ENCODE peak calls at places on chromosomes 4 and X, in ten cellular contexts. K, O, D, P, R, I, A, S, Y and F are unnamed samples.

GRCh38 chr4:73662709-73663546 is 42.7 kb upstream of the RASSF6 start:
- DNase-seq in S (no peak), I (no peak), A (no peak), R (peak), D (no peak), P (no peak), K (no peak), Y (peak), O (no peak), F (peak)

GRCh38 chr4:89788243-89789072 is 48.5 kb downstream of the SNCA start:
- DNase-seq in A (no peak), R (peak), I (peak), D (peak), P (no peak), K (no peak), S (peak), O (peak), Y (peak), F (peak)

GRCh38 chrX:39900788-39901170 is 197.0 kb downstream of the BCOR start:
- DNase-seq in Y (no peak), A (peak), I (no peak), O (no peak), S (no peak), D (no peak), P (no peak), K (no peak), R (no peak), F (no peak)

GRCh38 chr4:40723728-40724127 is 26.0 kb upstream of the NSUN7 start:
- DNase-seq in D (no peak), O (no peak), S (no peak), R (no peak), K (no peak), I (no peak), A (no peak), P (no peak), Y (no peak), F (no peak)

GRCh38 chr4:93000914-93001313 is 697.1 kb downstream of the GRID2 start:
- DNase-seq in A (no peak), O (no peak), I (no peak), S (no peak), Y (no peak), R (no peak), P (no peak), D (no peak), K (no peak), F (no peak)

GRCh38 chrX:133593531-133593930 is 178.2 kb upstream of the GPC4 start:
- DNase-seq in S (no peak), K (no peak), Y (no peak), D (no peak), R (no peak), I (no peak), P (no peak), A (no peak), O (no peak), F (no peak)

GRCh38 chr4:164748375-164748774 is 5.6 kb upstream of the SMIM31 start:
- DNase-seq in S (no peak), D (no peak), I (no peak), P (no peak), R (peak), O (no peak), A (no peak), Y (peak), K (no peak), F (no peak)

GRCh38 chr4:86942185-86942666 is 7.4 kb downstream of the AFF1 start:
- DNase-seq in S (no peak), P (no peak), D (no peak), K (no peak), O (no peak), A (no peak), Y (peak), I (no peak), R (peak), F (peak)

GRCh38 chrX:70554081-70554480 is 109.4 kb downstream of the DLG3 start:
- DNase-seq in A (no peak), I (no peak), D (no peak), S (no peak), R (peak), P (no peak), K (no peak), Y (peak), O (no peak), F (peak)

GRCh38 chr4:146336413-146336807 is 122.1 kb downstream of the REELD1 start:
- DNase-seq in K (no peak), A (no peak), S (no peak), O (no peak), I (no peak), P (no peak), D (no peak), R (peak), Y (peak), F (peak)

GRCh38 chrX:81377329-81377728 is 175.4 kb downstream of the SH3BGRL start:
- DNase-seq in K (no peak), D (no peak), Y (peak), A (no peak), S (no peak), I (no peak), P (no peak), R (peak), O (no peak), F (peak)

GRCh38 chrX:121858867-121859647 is 811.6 kb downstream of the GLUD2 start:
- DNase-seq in I (no peak), D (no peak), K (no peak), P (no peak), Y (no peak), O (no peak), A (no peak), S (no peak), R (no peak), F (no peak)

GRCh38 chrX:56797966-56798711 is 69.1 kb downstream of the NBDY start:
- DNase-seq in A (peak), K (peak), D (no peak), P (no peak), O (peak), Y (peak), R (no peak), S (no peak), I (no peak), F (no peak)

GRCh38 chr4:73740353-73740778 is at the start of gene CXCL8:
- DNase-seq in A (no peak), I (peak), R (peak), P (peak), K (peak), D (peak), S (peak), Y (peak), O (peak), F (peak)

GRCh38 chrX:124862304-124862703 is 457.4 kb upstream of the TEX13C start:
- DNase-seq in D (no peak), S (no peak), P (no peak), A (no peak), Y (no peak), R (no peak), K (no peak), O (no peak), I (no peak), F (no peak)

GRCh38 chr4:26076000-26076587 is 162.1 kb downstream of the SMIM20 start:
- DNase-seq in O (peak), S (no peak), A (no peak), K (no peak), I (no peak), R (no peak), D (no peak), P (no peak), Y (peak), F (no peak)

GRCh38 chrX:63993936-63994335 is 208.9 kb upstream of the ARHGEF9 start:
- DNase-seq in A (no peak), P (no peak), O (no peak), Y (no peak), R (no peak), I (no peak), K (no peak), S (no peak), D (no peak), F (no peak)

GRCh38 chrX:39576081-39576701 is 521.6 kb downstream of the BCOR start:
- DNase-seq in A (peak), P (no peak), D (peak), O (no peak), R (no peak), S (no peak), K (no peak), Y (no peak), I (peak), F (no peak)

GRCh38 chrX:119981286-119982070 is 37.9 kb upstream of the NKAP start:
- DNase-seq in I (no peak), P (no peak), Y (peak), O (peak), K (no peak), R (peak), A (peak), S (no peak), D (no peak), F (peak)

GRCh38 chr4:173171098-173171497 is 2.5 kb downstream of the GALNT7 start:
- DNase-seq in D (no peak), O (no peak), Y (peak), A (no peak), P (no peak), S (no peak), K (no peak), I (no peak), R (peak), F (no peak)

GRCh38 chr4:7045553-7045952 is 2.4 kb downstream of the TADA2B start:
- DNase-seq in D (no peak), R (no peak), I (no peak), P (no peak), S (no peak), K (no peak), Y (no peak), O (no peak), A (no peak), F (no peak)
- H3K4me3 ChIP-seq in D (peak), R (no peak), I (no peak), P (no peak), S (no peak), K (no peak), Y (no peak), O (no peak), A (no peak), F (no peak)

GRCh38 chr4:15006416-15007024 is 4.2 kb downstream of the CPEB2 start:
- DNase-seq in R (peak), K (no peak), O (no peak), Y (peak), D (no peak), A (no peak), P (no peak), I (no peak), S (no peak), F (no peak)

GRCh38 chr4:15007201-15007600 is 4.9 kb downstream of the CPEB2 start:
- DNase-seq in R (no peak), O (no peak), P (no peak), K (no peak), A (no peak), I (no peak), D (no peak), S (no peak), Y (no peak), F (no peak)

GRCh38 chr4:15004701-15005301 is 2.5 kb downstream of the CPEB2 start:
- DNase-seq in O (peak), P (peak), A (peak), I (peak), S (peak), R (peak), K (peak), D (peak), Y (peak), F (peak)

GRCh38 chr4:15003891-15004700 is 1.8 kb downstream of the CPEB2 start:
- DNase-seq in A (peak), O (peak), R (peak), P (peak), K (peak), Y (no peak), D (peak), S (peak), I (peak), F (no peak)

GRCh38 chr4:15005474-15006115 is 3.3 kb downstream of the CPEB2 start:
- DNase-seq in P (no peak), A (no peak), K (no peak), D (no peak), R (peak), S (no peak), I (no peak), Y (no peak), O (no peak), F (no peak)
- H3K4me3 ChIP-seq in P (peak), A (peak), K (peak), D (peak), R (peak), S (peak), I (peak), Y (peak), O (peak), F (peak)

DNA sequence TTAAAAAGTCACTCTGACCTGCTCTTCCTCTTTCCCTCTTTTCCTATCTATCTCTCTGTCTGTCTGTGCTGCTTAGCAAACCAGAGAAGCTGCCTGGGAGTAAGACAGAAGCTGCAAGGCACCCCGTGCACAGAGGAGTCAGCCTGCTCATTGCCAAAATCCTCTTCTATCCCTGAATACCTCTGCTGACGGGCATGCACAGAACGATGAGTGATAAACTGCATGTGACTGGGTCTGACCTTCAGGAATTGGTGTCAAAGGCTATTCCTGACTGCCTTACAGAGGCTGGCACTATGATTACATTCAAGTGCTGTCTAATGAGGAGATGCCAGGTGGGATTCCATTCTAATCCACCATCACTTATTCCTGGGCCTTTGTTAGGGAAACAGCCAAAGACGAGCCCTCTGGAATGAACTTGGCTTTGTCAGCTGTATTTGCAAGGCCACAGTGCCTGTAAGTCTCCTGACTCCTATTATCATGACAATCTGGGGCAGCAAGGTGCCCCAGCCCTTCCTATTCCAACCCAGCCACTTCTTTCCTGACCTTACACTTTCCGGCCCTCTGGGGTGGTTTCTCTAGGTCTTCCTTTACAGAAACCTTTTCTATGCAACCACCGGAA is 45.4 kb upstream of the CTAG2 start:
- DNase-seq in O (no peak), S (no peak), K (no peak), R (no peak), Y (no peak), I (no peak), A (peak), P (no peak), D (no peak), F (no peak)
- H3K4me3 ChIP-seq in O (no peak), S (no peak), K (no peak), R (no peak), Y (no peak), I (no peak), A (no peak), P (no peak), D (no peak), F (no peak)

GRCh38 chr4:187127456-187127855 is 403.8 kb upstream of the FAT1 start:
- DNase-seq in P (no peak), R (no peak), K (no peak), O (no peak), Y (no peak), S (no peak), A (no peak), I (no peak), D (no peak), F (no peak)

GRCh38 chr4:187128226-187128625 is 404.6 kb upstream of the FAT1 start:
- DNase-seq in I (no peak), A (no peak), O (no peak), S (no peak), D (no peak), Y (no peak), R (no peak), K (no peak), P (no peak), F (peak)

GRCh38 chr4:187124311-187124710 is 400.7 kb upstream of the FAT1 start:
- DNase-seq in K (no peak), A (no peak), I (no peak), S (no peak), R (no peak), D (no peak), P (no peak), Y (no peak), O (no peak), F (no peak)

GRCh38 chr4:187125062-187125461 is 401.4 kb upstream of the FAT1 start:
- DNase-seq in P (no peak), D (no peak), S (no peak), A (no peak), I (no peak), O (no peak), Y (no peak), K (no peak), R (no peak), F (no peak)

DNA sequence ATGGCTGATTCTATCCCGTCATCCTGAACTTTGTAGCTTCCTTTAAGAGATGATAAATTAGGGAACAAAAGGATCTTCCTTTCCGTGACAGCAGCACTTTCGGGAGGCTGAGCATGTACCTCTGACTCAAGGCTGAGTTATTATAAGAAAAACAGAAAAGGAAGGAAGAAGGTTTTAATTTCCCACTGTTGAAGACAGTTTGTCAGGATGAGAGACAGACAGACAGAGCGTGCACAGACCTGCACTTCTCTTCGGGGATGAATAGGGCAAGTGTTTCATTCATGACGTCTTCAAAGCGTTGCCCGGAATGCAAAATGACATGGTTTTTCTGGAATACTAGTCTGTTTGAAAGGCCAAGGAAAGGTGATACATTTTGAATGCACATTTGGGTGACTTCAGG is 405.3 kb upstream of the FAT1 start:
- DNase-seq in S (no peak), O (no peak), P (no peak), I (no peak), D (no peak), K (no peak), A (no peak), R (no peak), Y (no peak), F (peak)
- H3K4me3 ChIP-seq in S (no peak), O (no peak), P (no peak), I (no peak), D (no peak), K (no peak), A (no peak), R (no peak), Y (no peak), F (no peak)

GRCh38 chr4:110515676-110516075 is 39.7 kb downstream of the ENPEP start:
- DNase-seq in Y (peak), D (no peak), O (peak), P (no peak), I (no peak), S (no peak), R (no peak), A (no peak), K (no peak), F (no peak)

GRCh38 chr4:110514889-110515479 is 39.0 kb downstream of the ENPEP start:
- DNase-seq in D (no peak), A (no peak), S (no peak), P (no peak), K (no peak), O (no peak), R (peak), I (no peak), Y (peak), F (no peak)

GRCh38 chr4:110512901-110513300 is 36.9 kb downstream of the ENPEP start:
- DNase-seq in Y (no peak), I (no peak), O (no peak), D (no peak), K (no peak), S (no peak), R (no peak), A (no peak), P (no peak), F (no peak)

GRCh38 chr4:110518889-110519490 is 43.0 kb downstream of the ENPEP start:
- DNase-seq in O (peak), S (no peak), Y (peak), I (no peak), R (peak), K (no peak), P (no peak), D (no peak), A (peak), F (peak)

DNA sequence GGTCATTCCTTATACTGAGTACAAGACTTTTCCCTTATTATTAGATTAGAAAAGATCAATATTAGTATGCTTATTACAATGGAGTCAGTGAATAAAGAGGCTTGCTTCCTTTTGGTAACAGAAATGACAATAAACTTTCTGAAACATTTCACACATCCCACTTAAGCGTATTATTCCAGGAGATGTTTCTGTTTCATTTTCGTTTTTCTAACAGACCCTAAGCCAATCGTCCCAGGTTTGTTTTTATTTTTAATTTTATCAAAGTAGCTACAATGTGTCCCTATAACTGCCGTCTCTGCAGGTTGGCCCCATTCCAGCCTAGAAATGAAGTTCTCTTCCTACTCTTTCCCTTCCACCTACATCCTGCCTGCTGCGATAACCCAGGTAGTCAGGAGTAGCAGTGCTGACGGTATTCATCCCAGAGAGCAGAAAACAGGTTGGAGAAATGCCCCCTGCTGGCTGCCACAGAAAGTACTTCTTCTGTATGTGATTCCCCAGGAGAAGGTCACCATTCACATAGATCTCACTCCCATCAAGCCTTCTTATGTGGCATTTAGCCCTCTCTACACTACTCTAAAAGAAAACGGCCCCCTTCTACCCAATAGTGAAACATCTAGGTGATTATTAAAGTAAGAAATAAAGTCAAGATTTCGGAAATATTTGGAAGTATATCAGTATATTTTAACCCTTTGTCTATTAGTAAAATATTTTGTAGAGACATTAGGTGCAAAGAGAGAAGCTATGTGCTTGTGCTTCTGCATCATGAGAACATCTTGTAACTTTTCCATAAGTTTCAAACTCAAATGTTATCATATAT is 40.4 kb downstream of the ENPEP start:
- DNase-seq in A (peak), P (peak), S (peak), K (peak), O (peak), R (peak), Y (peak), I (peak), D (peak), F (peak)
- H3K4me3 ChIP-seq in A (no peak), P (peak), S (peak), K (peak), O (no peak), R (peak), Y (peak), I (peak), D (peak), F (peak)

DNA sequence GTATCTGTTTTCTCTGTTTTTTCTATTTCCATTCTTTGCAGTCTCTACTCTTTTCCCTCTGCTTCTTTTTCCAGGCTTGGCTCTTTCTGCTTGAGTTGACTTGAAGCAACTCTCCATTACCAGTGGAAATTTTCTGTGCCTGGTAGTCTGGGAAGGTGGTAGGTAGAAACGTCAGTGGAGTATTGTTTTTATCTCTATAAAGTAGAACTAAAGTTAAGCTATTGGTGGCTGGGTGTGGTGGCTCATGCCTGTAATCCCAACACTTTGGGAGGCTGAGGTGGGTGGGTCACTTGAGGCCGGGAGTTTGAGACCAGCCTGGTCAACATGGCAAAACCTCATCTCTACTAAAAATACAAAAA is 438.1 kb upstream of the AR start:
- DNase-seq in P (no peak), I (no peak), O (no peak), Y (no peak), A (no peak), S (no peak), R (no peak), K (no peak), D (no peak), F (no peak)
- H3K4me3 ChIP-seq in P (no peak), I (no peak), O (no peak), Y (no peak), A (no peak), S (no peak), R (no peak), K (no peak), D (no peak), F (no peak)

DNA sequence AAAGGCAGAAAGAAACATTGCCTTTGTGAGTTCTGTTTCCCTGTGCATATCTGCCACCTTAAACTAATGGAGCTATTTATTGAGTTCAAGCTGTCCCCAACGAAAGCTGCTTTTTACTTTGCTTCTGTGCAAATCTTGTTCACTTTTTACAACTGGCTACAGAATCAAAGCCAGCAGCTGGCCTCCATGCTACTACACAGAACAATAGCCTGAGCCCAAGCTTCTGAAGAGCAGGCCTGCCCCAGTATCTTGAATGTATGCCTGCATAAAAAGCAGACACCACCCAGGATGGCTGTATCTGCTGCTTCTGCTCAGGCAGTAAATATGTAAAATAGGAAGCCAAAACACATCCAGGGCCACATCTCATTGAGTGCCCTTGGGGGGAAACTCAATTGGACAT is 28.2 kb downstream of the ANK2 start:
- DNase-seq in S (no peak), A (no peak), I (no peak), K (no peak), P (no peak), O (no peak), R (no peak), D (no peak), Y (no peak), F (no peak)
- H3K4me3 ChIP-seq in S (no peak), A (no peak), I (no peak), K (no peak), P (no peak), O (no peak), R (no peak), D (no peak), Y (no peak), F (no peak)